ENCODE peak calls at places on chromosomes 11 and 22, in seven cellular contexts. V is psoas muscle; P is left ventricle myocardium inferior; H is prostate gland; C is body of pancreas; S is CD8-positive, alpha-beta T cell; L is ovary. U is an unnamed sample.

GRCh38 chr22:36998620-36999351 is 20.5 kb downstream of the TST start:
- DNase-seq in V (no peak), P (no peak), H (no peak), C (no peak), S (no peak), L (no peak), U (no peak)

GRCh38 chr22:20509344-20510047 is 2.1 kb downstream of the MED15 start:
- DNase-seq in V (peak; percentile 74), P (peak; percentile 73), H (peak; percentile 67), C (peak; percentile 83), S (peak; percentile 60), L (peak; percentile 62), U (peak; percentile 88)

GRCh38 chr11:124467376-124468061 is 22.0 kb upstream of the OR8B8 start:
- DNase-seq in V (no peak), P (no peak), H (no peak), C (no peak), S (no peak), L (no peak), U (no peak)

GRCh38 chr11:117461396-117462182 is 133.9 kb downstream of the CEP164 start:
- DNase-seq in V (no peak), P (no peak), H (no peak), C (no peak), S (no peak), L (no peak), U (no peak)

GRCh38 chr11:66002648-66003225 is 434 bp downstream of the BANF1 start:
- DNase-seq in V (peak; percentile 91), P (peak; percentile 50), H (peak; percentile 69), C (peak; percentile 83), S (no peak), L (peak; percentile 75), U (peak; percentile 80)

GRCh38 chr22:38109391-38110000 is 988 bp downstream of the BAIAP2L2 start:
- DNase-seq in V (no peak), P (no peak), H (no peak), C (no peak), S (no peak), L (peak; percentile 13), U (no peak)

GRCh38 chr11:125264091-125265022 is 99.8 kb downstream of the PKNOX2 start:
- DNase-seq in V (no peak), P (no peak), H (no peak), C (no peak), S (no peak), L (no peak), U (no peak)

GRCh38 chr11:130585545-130585944 is 137.1 kb downstream of the ADAMTS15 start:
- DNase-seq in V (no peak), P (no peak), H (no peak), C (no peak), S (no peak), L (no peak), U (no peak)

GRCh38 chr22:40509401-40510134 is 127.0 kb downstream of the MRTFA start:
- DNase-seq in V (peak; percentile 67), P (peak; percentile 50), H (no peak), C (peak; percentile 86), S (no peak), L (peak; percentile 77), U (peak; percentile 63)

GRCh38 chr22:44309137-44309536 is 3.6 kb downstream of the SHISAL1 start:
- DNase-seq in V (peak; percentile 70), P (no peak), H (no peak), C (peak; percentile 20), S (no peak), L (no peak), U (peak; percentile 70)

GRCh38 chr11:118883004-118883367 is 706 bp upstream of the CXCR5 start:
- DNase-seq in V (peak; percentile 3), P (no peak), H (no peak), C (no peak), S (no peak), L (no peak), U (no peak)
- H3K27ac ChIP-seq in V (no peak overlapping the region), P (no peak overlapping the region), H (no peak overlapping the region), C (no peak overlapping the region), S (no peak overlapping the region), L (no peak overlapping the region), U (peak overlapping the region; percentile 94)

DNA sequence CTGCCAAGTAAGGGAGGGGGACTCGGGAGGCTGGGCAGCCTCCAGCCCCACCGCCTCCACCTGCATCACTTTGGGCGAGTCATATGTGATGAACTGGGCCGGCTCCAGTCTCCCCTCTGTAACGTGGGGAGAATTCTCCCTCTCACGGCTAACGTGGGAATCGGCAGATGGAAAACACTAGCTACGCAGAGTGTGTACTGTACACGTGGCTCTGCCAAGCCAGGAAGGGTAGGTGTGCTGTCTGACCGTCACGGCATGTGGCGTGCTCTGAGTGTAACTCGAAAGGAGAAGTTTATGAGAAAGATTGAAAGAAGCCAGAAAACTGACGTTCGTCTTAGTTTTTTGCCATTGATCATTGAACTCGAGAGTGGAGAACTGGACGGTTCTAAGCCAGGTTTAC is 13.7 kb downstream of the TRMU start:
- DNase-seq in V (no peak), P (no peak), H (no peak), C (peak; percentile 80), S (no peak), L (no peak), U (no peak)
- H3K36me3 ChIP-seq in V (peaks cover 7% of the 10 kb centered on the region), P (peaks cover 98% of the 10 kb centered on the region), H (peaks cover 5% of the 10 kb centered on the region), C (peaks cover 12% of the 10 kb centered on the region), S (peaks cover 66% of the 10 kb centered on the region), L (no peaks in the 10 kb centered on the region), U (peaks cover 100% of the 10 kb centered on the region)

GRCh38 chr22:19407649-19408606 is 23.6 kb downstream of the HIRA start:
- DNase-seq in V (no peak), P (no peak), H (no peak), C (peak; percentile 71), S (no peak), L (peak; percentile 31), U (no peak)

GRCh38 chr22:19406846-19407245 is 24.7 kb downstream of the HIRA start:
- DNase-seq in V (no peak), P (no peak), H (no peak), C (no peak), S (no peak), L (no peak), U (no peak)

GRCh38 chr22:19405652-19406051 is 25.9 kb downstream of the HIRA start:
- DNase-seq in V (no peak), P (no peak), H (no peak), C (no peak), S (no peak), L (no peak), U (no peak)

GRCh38 chr22:19405133-19405532 is 26.4 kb downstream of the HIRA start:
- DNase-seq in V (no peak), P (no peak), H (no peak), C (peak; percentile 7), S (no peak), L (no peak), U (no peak)

GRCh38 chr22:19406281-19406811 is 25.2 kb downstream of the HIRA start:
- DNase-seq in V (no peak), P (no peak), H (no peak), C (no peak), S (no peak), L (no peak), U (no peak)
- TF ChIP-seq CTCF in V (no peak), P (no peak), H (no peak), C (no peak), S (no peak), L (no peak), U (no peak)

GRCh38 chr22:42434748-42435425 is 2.7 kb upstream of the NFAM1 start:
- DNase-seq in V (no peak), P (no peak), H (no peak), C (no peak), S (no peak), L (no peak), U (no peak)

GRCh38 chr22:42434283-42434682 is 2.1 kb upstream of the NFAM1 start:
- DNase-seq in V (no peak), P (no peak), H (no peak), C (no peak), S (no peak), L (no peak), U (no peak)

GRCh38 chr22:42437488-42438292 is 5.5 kb upstream of the NFAM1 start:
- DNase-seq in V (peak; percentile 86), P (peak; percentile 68), H (no peak), C (peak; percentile 76), S (peak; percentile 86), L (peak; percentile 76), U (peak; percentile 55)

GRCh38 chr22:42438293-42438650 is 6.1 kb upstream of the NFAM1 start:
- DNase-seq in V (no peak), P (no peak), H (no peak), C (no peak), S (no peak), L (no peak), U (no peak)

GRCh38 chr22:42436402-42436801 is 4.2 kb upstream of the NFAM1 start:
- DNase-seq in V (no peak), P (no peak), H (no peak), C (no peak), S (no peak), L (no peak), U (no peak)
- H3K27ac ChIP-seq in V (no peak overlapping the region), P (no peak overlapping the region), H (peak overlapping the region; percentile 7), C (no peak overlapping the region), S (no peak overlapping the region), L (no peak overlapping the region), U (no peak overlapping the region)

GRCh38 chr11:71482746-71483364 is 29.9 kb downstream of the NADSYN1 start:
- DNase-seq in V (no peak), P (no peak), H (no peak), C (no peak), S (no peak), L (no peak), U (no peak)

GRCh38 chr11:71484248-71485062 is 31.5 kb downstream of the NADSYN1 start:
- DNase-seq in V (no peak), P (no peak), H (no peak), C (no peak), S (no peak), L (no peak), U (no peak)

GRCh38 chr11:71485063-71485399 is 32.0 kb downstream of the NADSYN1 start:
- DNase-seq in V (no peak), P (no peak), H (no peak), C (no peak), S (no peak), L (no peak), U (no peak)

GRCh38 chr11:71482216-71482615 is 29.2 kb downstream of the NADSYN1 start:
- DNase-seq in V (no peak), P (no peak), H (no peak), C (no peak), S (no peak), L (no peak), U (no peak)

GRCh38 chr11:71483689-71484088 is 30.7 kb downstream of the NADSYN1 start:
- DNase-seq in V (no peak), P (no peak), H (no peak), C (no peak), S (no peak), L (no peak), U (peak; percentile 17)
- H3K36me3 ChIP-seq in V (no peaks in the 10 kb centered on the region), P (peaks cover 81% of the 10 kb centered on the region), H (peaks cover 12% of the 10 kb centered on the region), C (peaks cover 27% of the 10 kb centered on the region), S (peaks cover 39% of the 10 kb centered on the region), L (no peaks in the 10 kb centered on the region), U (peaks cover 81% of the 10 kb centered on the region)

GRCh38 chr11:22472306-22472705 is 134.1 kb downstream of the SLC17A6 start:
- DNase-seq in V (no peak), P (no peak), H (no peak), C (no peak), S (no peak), L (no peak), U (no peak)
- TF ChIP-seq CTCF in V (peak; percentile 7), P (no peak), H (no peak), C (no peak), S (no peak), L (no peak), U (no peak)

GRCh38 chr11:89220684-89221339 is 43.1 kb downstream of the TYR start:
- DNase-seq in V (no peak), P (no peak), H (no peak), C (no peak), S (no peak), L (no peak), U (no peak)
- H3K27ac ChIP-seq in V (no peak overlapping the region), P (no peak overlapping the region), H (no peak overlapping the region), C (no peak overlapping the region), S (no peak overlapping the region), L (no peak overlapping the region), U (no peak overlapping the region)

U was measured in tibial artery.